ENCODE peak calls at places on chromosomes 6 and 20, in seven cellular contexts. One of them, this sample, is unnamed.

GRCh38 chr6:27836783-27837635 is 75.2 kb downstream of the OR2B2 start:
- DNase-seq in upper lobe of left lung: no peak
- DNase-seq in GM12878: no peak
- DNase-seq in SK-N-SH: peak; percentile 44
- DNase-seq in breast epithelium: no peak
- DNase-seq in suprapubic skin: no peak
- DNase-seq in transverse colon: peak; percentile 72
- DNase-seq in this sample: peak; percentile 73

GRCh38 chr20:31446084-31446819 is 5.8 kb downstream of the DEFB123 start:
- DNase-seq in GM12878: no peak
- DNase-seq in upper lobe of left lung: no peak
- DNase-seq in breast epithelium: no peak
- DNase-seq in suprapubic skin: no peak
- DNase-seq in SK-N-SH: no peak
- DNase-seq in transverse colon: no peak
- DNase-seq in this sample: no peak

GRCh38 chr20:8375898-8376297 is 243.8 kb downstream of the PLCB1 start:
- DNase-seq in transverse colon: no peak
- DNase-seq in suprapubic skin: no peak
- DNase-seq in upper lobe of left lung: no peak
- DNase-seq in breast epithelium: no peak
- DNase-seq in SK-N-SH: no peak
- DNase-seq in GM12878: no peak
- DNase-seq in this sample: no peak

GRCh38 chr6:68279793-68280557 is 355.1 kb upstream of the ADGRB3 start:
- DNase-seq in GM12878: no peak
- DNase-seq in upper lobe of left lung: no peak
- DNase-seq in breast epithelium: no peak
- DNase-seq in transverse colon: no peak
- DNase-seq in SK-N-SH: no peak
- DNase-seq in suprapubic skin: no peak
- DNase-seq in this sample: no peak

GRCh38 chr20:47481330-47482216 is 20.1 kb upstream of the NCOA3 start:
- DNase-seq in suprapubic skin: no peak
- DNase-seq in breast epithelium: no peak
- DNase-seq in GM12878: no peak
- DNase-seq in SK-N-SH: no peak
- DNase-seq in upper lobe of left lung: no peak
- DNase-seq in transverse colon: no peak
- DNase-seq in this sample: no peak

GRCh38 chr6:11043961-11044711 is at the start of gene ELOVL2:
- DNase-seq in breast epithelium: no peak
- DNase-seq in GM12878: no peak
- DNase-seq in SK-N-SH: peak; percentile 95
- DNase-seq in upper lobe of left lung: peak; percentile 91
- DNase-seq in suprapubic skin: no peak
- DNase-seq in transverse colon: no peak
- DNase-seq in this sample: no peak

GRCh38 chr6:135496805-135497411 is 632 bp downstream of the AHI1 start:
- DNase-seq in suprapubic skin: no peak
- DNase-seq in transverse colon: no peak
- DNase-seq in breast epithelium: no peak
- DNase-seq in upper lobe of left lung: no peak
- DNase-seq in SK-N-SH: no peak
- DNase-seq in GM12878: no peak
- DNase-seq in this sample: no peak

GRCh38 chr20:36065427-36065998 is 89.0 kb upstream of the EPB41L1 start:
- DNase-seq in GM12878: no peak
- DNase-seq in SK-N-SH: no peak
- DNase-seq in breast epithelium: no peak
- DNase-seq in transverse colon: no peak
- DNase-seq in suprapubic skin: no peak
- DNase-seq in upper lobe of left lung: no peak
- DNase-seq in this sample: no peak

GRCh38 chr6:7115452-7116223 is 7.9 kb downstream of the RREB1 start:
- DNase-seq in transverse colon: peak; percentile 58
- DNase-seq in breast epithelium: no peak
- DNase-seq in SK-N-SH: no peak
- DNase-seq in GM12878: no peak
- DNase-seq in suprapubic skin: no peak
- DNase-seq in upper lobe of left lung: no peak
- DNase-seq in this sample: peak; percentile 36

GRCh38 chr6:109348246-109348645 is 34.0 kb downstream of the CD164 start:
- DNase-seq in SK-N-SH: no peak
- DNase-seq in GM12878: no peak
- DNase-seq in upper lobe of left lung: no peak
- DNase-seq in transverse colon: peak; percentile 21
- DNase-seq in breast epithelium: no peak
- DNase-seq in suprapubic skin: no peak
- DNase-seq in this sample: no peak

GRCh38 chr6:44222486-44222986 is 859 bp upstream of the SLC29A1 start:
- DNase-seq in upper lobe of left lung: no peak
- DNase-seq in suprapubic skin: no peak
- DNase-seq in breast epithelium: no peak
- DNase-seq in SK-N-SH: no peak
- DNase-seq in GM12878: no peak
- DNase-seq in transverse colon: no peak
- DNase-seq in this sample: no peak

GRCh38 chr20:25139061-25139705 is 56.3 kb upstream of the ENTPD6 start:
- DNase-seq in suprapubic skin: no peak
- DNase-seq in SK-N-SH: no peak
- DNase-seq in breast epithelium: no peak
- DNase-seq in GM12878: no peak
- DNase-seq in transverse colon: no peak
- DNase-seq in upper lobe of left lung: no peak
- DNase-seq in this sample: peak; percentile 63

GRCh38 chr6:149074832-149075258 is 242.7 kb upstream of the TAB2 start:
- DNase-seq in breast epithelium: no peak
- DNase-seq in upper lobe of left lung: no peak
- DNase-seq in SK-N-SH: no peak
- DNase-seq in suprapubic skin: no peak
- DNase-seq in transverse colon: no peak
- DNase-seq in GM12878: no peak
- DNase-seq in this sample: no peak

GRCh38 chr20:41592516-41593192 is 25.5 kb downstream of the CHD6 start:
- DNase-seq in GM12878: no peak
- DNase-seq in breast epithelium: no peak
- DNase-seq in upper lobe of left lung: no peak
- DNase-seq in transverse colon: no peak
- DNase-seq in suprapubic skin: no peak
- DNase-seq in SK-N-SH: no peak
- DNase-seq in this sample: no peak

GRCh38 chr20:40663991-40664880 is 24.8 kb downstream of the MAFB start:
- DNase-seq in breast epithelium: no peak
- DNase-seq in upper lobe of left lung: peak; percentile 56
- DNase-seq in SK-N-SH: no peak
- DNase-seq in transverse colon: no peak
- DNase-seq in suprapubic skin: no peak
- DNase-seq in GM12878: no peak
- DNase-seq in this sample: no peak

GRCh38 chr6:137248702-137249101 is 29.5 kb upstream of the IFNGR1 start:
- DNase-seq in breast epithelium: no peak
- DNase-seq in upper lobe of left lung: no peak
- DNase-seq in GM12878: no peak
- DNase-seq in SK-N-SH: no peak
- DNase-seq in suprapubic skin: no peak
- DNase-seq in transverse colon: no peak
- DNase-seq in this sample: no peak

GRCh38 chr6:112831022-112831421 is 483.9 kb downstream of the RFPL4B start:
- DNase-seq in GM12878: no peak
- DNase-seq in breast epithelium: no peak
- DNase-seq in transverse colon: no peak
- DNase-seq in upper lobe of left lung: no peak
- DNase-seq in suprapubic skin: no peak
- DNase-seq in SK-N-SH: no peak
- DNase-seq in this sample: no peak

DNA sequence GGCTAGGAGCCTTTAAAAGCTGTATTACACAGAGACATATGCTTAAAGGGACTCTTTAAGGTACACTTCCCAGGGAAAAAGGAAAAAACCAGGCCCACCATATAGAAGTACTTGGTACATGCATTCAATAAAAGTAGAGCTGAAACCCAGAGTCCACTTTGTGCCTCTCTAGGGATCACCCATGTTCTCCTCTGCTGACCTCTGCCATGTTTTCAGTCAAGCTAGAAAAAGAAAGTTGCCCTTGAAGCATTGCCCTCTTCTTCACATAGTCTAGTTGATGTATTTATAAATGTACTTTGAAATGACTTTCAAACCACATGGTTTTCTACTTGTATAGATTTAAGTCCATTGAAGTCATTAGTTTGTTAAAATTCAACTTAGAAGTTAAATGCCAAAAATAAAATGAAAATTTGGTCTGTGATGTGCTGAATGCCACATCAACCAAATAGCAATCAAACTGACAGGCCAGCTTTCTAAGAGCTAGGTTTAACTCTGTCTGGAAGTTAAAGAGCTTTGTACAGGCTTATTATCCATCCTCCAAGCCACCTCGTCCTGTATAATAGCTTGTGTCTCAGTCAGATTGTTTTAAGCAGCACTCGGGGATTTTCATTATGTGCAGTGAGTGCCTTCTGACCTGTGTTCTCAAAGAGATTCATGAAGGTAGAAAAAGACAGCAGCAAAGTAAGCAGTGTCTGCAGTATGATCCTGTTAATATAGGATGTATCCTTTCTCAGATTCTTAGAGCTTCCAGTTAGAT is 238.6 kb upstream of the PLN start:
- DNase-seq in GM12878: no peak
- DNase-seq in SK-N-SH: no peak
- DNase-seq in transverse colon: no peak
- DNase-seq in upper lobe of left lung: no peak
- DNase-seq in suprapubic skin: no peak
- DNase-seq in breast epithelium: no peak
- DNase-seq in this sample: no peak
- TF ChIP-seq POLR2AphosphoS5 in GM12878: no peak
- TF ChIP-seq POLR2AphosphoS5 in SK-N-SH: no peak
- TF ChIP-seq POLR2AphosphoS5 in transverse colon: no peak
- TF ChIP-seq POLR2AphosphoS5 in upper lobe of left lung: no peak
- TF ChIP-seq POLR2AphosphoS5 in suprapubic skin: no peak
- TF ChIP-seq POLR2AphosphoS5 in breast epithelium: no peak
- TF ChIP-seq POLR2AphosphoS5 in this sample: no peak

DNA sequence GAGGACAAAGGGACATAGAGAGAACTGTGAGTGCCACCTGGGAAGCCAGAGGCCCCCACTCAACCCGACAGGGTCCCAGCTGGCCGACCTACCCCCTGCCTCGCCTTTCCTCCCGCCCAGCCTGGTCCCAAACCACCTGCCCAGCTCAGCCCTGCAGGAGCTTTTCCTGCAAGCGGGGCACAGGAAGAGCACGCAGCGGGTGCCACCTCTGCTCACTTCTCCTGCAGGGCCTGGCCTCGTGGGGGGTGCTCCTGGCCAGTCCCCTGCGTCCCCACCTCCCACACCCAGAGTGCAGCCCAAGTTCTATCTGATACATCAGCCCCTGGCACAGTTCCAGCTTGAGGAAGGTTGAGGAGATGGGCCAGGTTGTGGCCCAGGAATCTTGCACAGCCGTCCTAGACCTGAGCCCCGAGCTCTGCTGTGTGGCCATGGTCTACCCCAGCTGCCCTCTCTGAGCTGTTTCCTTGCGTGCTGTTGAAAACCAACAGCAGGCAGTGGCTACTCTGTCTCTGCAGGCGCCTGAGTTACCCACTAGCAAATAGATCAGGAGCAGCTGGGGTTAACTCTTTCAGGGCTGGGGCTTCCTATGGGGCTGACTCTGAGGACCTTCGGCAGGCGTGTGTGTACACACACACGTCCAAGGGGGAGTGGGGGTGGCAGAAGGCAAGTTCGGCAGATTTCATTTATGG is 1.7 kb downstream of the NECAB3 start:
- DNase-seq in GM12878: no peak
- DNase-seq in SK-N-SH: peak; percentile 60
- DNase-seq in upper lobe of left lung: peak; percentile 50
- DNase-seq in breast epithelium: no peak
- DNase-seq in suprapubic skin: no peak
- DNase-seq in transverse colon: no peak
- DNase-seq in this sample: no peak
- H3K4me3 ChIP-seq in GM12878: no peak overlapping the region
- H3K4me3 ChIP-seq in SK-N-SH: no peak overlapping the region
- H3K4me3 ChIP-seq in upper lobe of left lung: peak overlapping the region; percentile 83
- H3K4me3 ChIP-seq in breast epithelium: peak overlapping the region; percentile 78
- H3K4me3 ChIP-seq in suprapubic skin: peak overlapping the region; percentile 83
- H3K4me3 ChIP-seq in transverse colon: peak overlapping the region; percentile 91
- H3K4me3 ChIP-seq in this sample: peak overlapping the region; percentile 78

DNA sequence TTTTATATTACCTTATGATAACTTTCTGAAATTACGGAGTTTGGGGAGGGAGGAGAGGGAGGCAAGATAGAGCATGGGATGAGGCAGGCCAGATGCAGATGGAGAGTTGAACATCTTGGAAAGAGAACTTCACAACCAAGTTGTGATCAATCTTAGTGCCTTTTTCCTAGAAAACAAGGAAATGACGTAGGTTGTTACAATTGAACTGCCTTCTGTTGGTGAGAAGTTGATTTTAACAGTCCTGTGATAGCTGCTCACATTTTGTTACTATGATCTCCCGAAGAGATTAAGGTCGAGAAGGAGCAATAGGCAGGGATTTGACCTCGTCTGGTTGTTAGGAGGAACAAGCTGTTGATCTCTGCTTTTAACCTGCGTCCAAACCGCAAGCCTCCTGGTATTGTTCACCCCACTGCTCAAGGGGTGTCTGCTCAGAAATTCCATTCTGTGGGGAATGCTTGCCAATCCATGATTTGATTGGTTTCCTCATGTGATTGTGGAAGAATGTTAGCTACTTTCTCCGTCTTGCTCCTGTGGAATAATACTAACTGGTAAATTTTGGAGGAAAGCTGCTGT is 35.1 kb downstream of the TIAM2 start:
- DNase-seq in breast epithelium: no peak
- DNase-seq in SK-N-SH: no peak
- DNase-seq in transverse colon: no peak
- DNase-seq in GM12878: no peak
- DNase-seq in upper lobe of left lung: no peak
- DNase-seq in suprapubic skin: no peak
- DNase-seq in this sample: no peak
- TF ChIP-seq POLR2AphosphoS5 in breast epithelium: no peak
- TF ChIP-seq POLR2AphosphoS5 in SK-N-SH: no peak
- TF ChIP-seq POLR2AphosphoS5 in transverse colon: no peak
- TF ChIP-seq POLR2AphosphoS5 in GM12878: no peak
- TF ChIP-seq POLR2AphosphoS5 in upper lobe of left lung: no peak
- TF ChIP-seq POLR2AphosphoS5 in suprapubic skin: no peak
- TF ChIP-seq POLR2AphosphoS5 in this sample: no peak

DNA sequence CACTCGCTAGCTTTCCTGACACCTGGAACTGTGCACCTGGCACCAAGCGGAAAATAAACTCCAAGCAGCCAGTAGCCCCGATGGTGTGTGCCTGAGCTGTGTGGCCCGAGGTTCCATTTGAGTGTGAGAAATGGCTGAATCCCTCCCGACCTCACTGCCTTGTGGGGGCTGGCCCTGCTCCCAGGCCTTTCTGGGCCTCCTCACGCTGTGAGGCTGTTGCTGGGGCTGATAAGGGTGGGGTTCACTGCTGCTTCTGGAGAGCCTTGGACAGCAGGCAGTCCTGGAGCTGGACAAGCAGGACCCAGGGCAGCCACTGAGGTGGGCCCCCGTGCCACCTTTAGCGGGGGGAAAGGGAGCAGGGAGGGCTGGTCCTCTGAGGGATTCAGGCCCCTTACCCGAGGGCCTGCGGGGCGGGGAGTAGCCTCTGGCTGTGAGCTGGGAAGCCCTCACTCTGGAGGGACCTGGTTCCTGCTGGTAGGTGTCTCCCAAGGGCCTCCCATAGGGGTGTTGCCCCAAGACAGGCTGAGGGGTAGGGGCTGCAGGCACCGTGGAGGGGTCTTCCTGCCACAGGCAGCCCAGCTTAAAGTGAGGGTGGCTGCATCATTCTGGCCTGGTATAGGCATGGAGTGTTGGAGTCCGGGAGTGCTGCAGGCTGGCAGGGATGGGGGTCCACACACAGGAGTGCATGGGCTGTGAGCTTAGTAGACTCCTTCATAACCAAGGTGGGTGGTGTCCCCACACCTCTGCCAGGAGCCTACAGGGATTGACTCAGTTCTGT is 1.7 kb downstream of the PPDPF start:
- DNase-seq in transverse colon: no peak
- DNase-seq in breast epithelium: no peak
- DNase-seq in suprapubic skin: no peak
- DNase-seq in upper lobe of left lung: peak; percentile 50
- DNase-seq in SK-N-SH: peak; percentile 22
- DNase-seq in GM12878: no peak
- DNase-seq in this sample: no peak
- H3K4me3 ChIP-seq in transverse colon: peak overlapping the region; percentile 83
- H3K4me3 ChIP-seq in breast epithelium: peak overlapping the region; percentile 95
- H3K4me3 ChIP-seq in suprapubic skin: peak overlapping the region; percentile 75
- H3K4me3 ChIP-seq in upper lobe of left lung: peak overlapping the region; percentile 97
- H3K4me3 ChIP-seq in SK-N-SH: peak overlapping the region; percentile 57
- H3K4me3 ChIP-seq in GM12878: no peak overlapping the region
- H3K4me3 ChIP-seq in this sample: peak overlapping the region; percentile 98

This sample was measured in prostate gland.